ENCODE peak calls at places on chromosomes 11 and 22, in seven cellular contexts. One of them, this sample, is unnamed.

GRCh38 chr11:133078591-133079179 is 453.6 kb downstream of the OPCML start:
- DNase-seq in lower leg skin: no peak
- DNase-seq in prostate gland: peak
- DNase-seq in A549: peak
- DNase-seq in heart left ventricle: no peak
- DNase-seq in right lobe of liver: no peak
- DNase-seq in stomach: peak
- DNase-seq in this sample: peak

GRCh38 chr11:129973809-129974208 is 28.8 kb downstream of the PRDM10 start:
- DNase-seq in right lobe of liver: no peak
- DNase-seq in stomach: peak
- DNase-seq in A549: no peak
- DNase-seq in prostate gland: no peak
- DNase-seq in lower leg skin: no peak
- DNase-seq in heart left ventricle: no peak
- DNase-seq in this sample: no peak

GRCh38 chr11:3786781-3787428 is 10.4 kb downstream of the NUP98 start:
- DNase-seq in heart left ventricle: no peak
- DNase-seq in stomach: no peak
- DNase-seq in right lobe of liver: no peak
- DNase-seq in prostate gland: no peak
- DNase-seq in A549: no peak
- DNase-seq in lower leg skin: no peak
- DNase-seq in this sample: no peak

GRCh38 chr11:119092880-119093665 is 8.4 kb downstream of the HMBS start:
- DNase-seq in right lobe of liver: no peak
- DNase-seq in A549: no peak
- DNase-seq in stomach: peak
- DNase-seq in lower leg skin: no peak
- DNase-seq in heart left ventricle: no peak
- DNase-seq in prostate gland: peak
- DNase-seq in this sample: no peak

GRCh38 chr11:123407124-123407995 is 22.7 kb upstream of the GRAMD1B start:
- DNase-seq in prostate gland: peak
- DNase-seq in stomach: peak
- DNase-seq in heart left ventricle: no peak
- DNase-seq in A549: peak
- DNase-seq in right lobe of liver: no peak
- DNase-seq in lower leg skin: peak
- DNase-seq in this sample: peak

GRCh38 chr11:34468209-34468841 is 29.6 kb downstream of the CAT start:
- DNase-seq in A549: no peak
- DNase-seq in lower leg skin: no peak
- DNase-seq in right lobe of liver: no peak
- DNase-seq in heart left ventricle: no peak
- DNase-seq in stomach: peak
- DNase-seq in prostate gland: peak
- DNase-seq in this sample: peak

GRCh38 chr22:39471421-39472141 is 14.8 kb downstream of the MGAT3 start:
- DNase-seq in stomach: no peak
- DNase-seq in right lobe of liver: no peak
- DNase-seq in prostate gland: no peak
- DNase-seq in heart left ventricle: no peak
- DNase-seq in lower leg skin: no peak
- DNase-seq in A549: no peak
- DNase-seq in this sample: no peak

GRCh38 chr11:108037636-108038035 is 28.9 kb downstream of the CUL5 start:
- DNase-seq in prostate gland: no peak
- DNase-seq in right lobe of liver: no peak
- DNase-seq in heart left ventricle: no peak
- DNase-seq in A549: no peak
- DNase-seq in stomach: no peak
- DNase-seq in lower leg skin: no peak
- DNase-seq in this sample: no peak

GRCh38 chr11:69941546-69942332 is 122.5 kb upstream of the FGF3 start:
- DNase-seq in heart left ventricle: peak
- DNase-seq in prostate gland: no peak
- DNase-seq in stomach: no peak
- DNase-seq in lower leg skin: no peak
- DNase-seq in right lobe of liver: peak
- DNase-seq in A549: no peak
- DNase-seq in this sample: no peak

GRCh38 chr11:8346157-8346755 is 82.6 kb upstream of the LMO1 start:
- DNase-seq in A549: no peak
- DNase-seq in stomach: no peak
- DNase-seq in heart left ventricle: peak
- DNase-seq in lower leg skin: no peak
- DNase-seq in right lobe of liver: no peak
- DNase-seq in prostate gland: no peak
- DNase-seq in this sample: no peak

GRCh38 chr22:38645430-38645829 is 10.8 kb downstream of the FAM227A start:
- DNase-seq in lower leg skin: peak
- DNase-seq in stomach: no peak
- DNase-seq in heart left ventricle: no peak
- DNase-seq in prostate gland: peak
- DNase-seq in right lobe of liver: no peak
- DNase-seq in A549: no peak
- DNase-seq in this sample: no peak

GRCh38 chr11:48228761-48229160 is 12.2 kb downstream of the OR4B1 start:
- DNase-seq in lower leg skin: no peak
- DNase-seq in heart left ventricle: peak
- DNase-seq in prostate gland: no peak
- DNase-seq in A549: no peak
- DNase-seq in stomach: no peak
- DNase-seq in right lobe of liver: no peak
- DNase-seq in this sample: no peak

GRCh38 chr22:22871536-22872278 is 15.9 kb upstream of the IGLL5 start:
- DNase-seq in heart left ventricle: no peak
- DNase-seq in lower leg skin: no peak
- DNase-seq in stomach: no peak
- DNase-seq in prostate gland: no peak
- DNase-seq in A549: no peak
- DNase-seq in right lobe of liver: no peak
- DNase-seq in this sample: no peak

GRCh38 chr11:1351278-1351937 is 38.3 kb upstream of the BRSK2 start:
- DNase-seq in right lobe of liver: no peak
- DNase-seq in heart left ventricle: no peak
- DNase-seq in A549: no peak
- DNase-seq in prostate gland: no peak
- DNase-seq in lower leg skin: no peak
- DNase-seq in stomach: no peak
- DNase-seq in this sample: no peak
- TF ChIP-seq POLR2A in right lobe of liver: no peak
- TF ChIP-seq POLR2A in heart left ventricle: no peak
- TF ChIP-seq POLR2A in A549: peak
- TF ChIP-seq POLR2A in prostate gland: no peak
- TF ChIP-seq POLR2A in lower leg skin: no peak
- TF ChIP-seq POLR2A in stomach: no peak
- TF ChIP-seq POLR2A in this sample: no peak

GRCh38 chr11:62727833-62728721 is at the start of gene TTC9C:
- DNase-seq in stomach: peak
- DNase-seq in lower leg skin: peak
- DNase-seq in A549: peak
- DNase-seq in heart left ventricle: peak
- DNase-seq in right lobe of liver: peak
- DNase-seq in prostate gland: peak
- DNase-seq in this sample: peak
- TF ChIP-seq POLR2A in stomach: peak
- TF ChIP-seq POLR2A in lower leg skin: no peak
- TF ChIP-seq POLR2A in A549: peak
- TF ChIP-seq POLR2A in heart left ventricle: no peak
- TF ChIP-seq POLR2A in right lobe of liver: peak
- TF ChIP-seq POLR2A in prostate gland: peak
- TF ChIP-seq POLR2A in this sample: no peak

DNA sequence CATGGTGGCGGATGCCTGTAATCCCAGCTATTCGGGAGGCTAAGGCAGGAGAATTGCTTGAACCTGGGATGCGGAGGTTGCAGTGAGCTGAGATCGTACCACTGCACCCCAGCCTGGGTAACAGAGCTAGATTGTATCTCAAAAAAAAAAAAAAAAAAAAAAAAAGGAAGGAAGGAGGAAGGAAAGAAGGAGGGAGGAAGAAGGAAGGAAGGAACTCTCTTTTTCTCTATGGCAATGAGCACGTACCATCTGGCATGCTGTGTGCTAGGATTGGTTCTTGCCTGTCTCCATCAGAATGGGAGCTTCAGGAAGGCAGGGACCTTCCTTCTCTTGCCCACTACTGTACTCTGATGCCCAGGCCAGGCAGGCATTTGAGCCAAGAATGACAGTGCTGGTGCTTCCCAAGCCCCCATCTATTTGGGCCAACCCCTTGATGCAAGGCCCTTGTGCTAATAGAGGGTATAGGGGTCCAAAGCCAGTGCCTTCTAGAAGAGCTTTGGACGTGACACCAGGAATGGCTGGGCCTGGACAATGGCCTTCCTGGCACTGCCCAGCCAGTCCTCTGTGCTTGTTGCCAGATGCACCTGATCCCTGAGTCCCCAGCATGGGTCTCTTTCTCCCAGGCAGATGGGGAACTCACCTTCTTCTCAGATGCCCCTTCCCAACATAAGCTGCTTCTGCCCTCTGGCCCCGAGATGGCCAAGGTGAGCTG is 10.6 kb upstream of the DGCR8 start:
- DNase-seq in right lobe of liver: no peak
- DNase-seq in stomach: no peak
- DNase-seq in prostate gland: no peak
- DNase-seq in A549: no peak
- DNase-seq in lower leg skin: no peak
- DNase-seq in heart left ventricle: no peak
- DNase-seq in this sample: no peak
- TF ChIP-seq POLR2A in right lobe of liver: no peak
- TF ChIP-seq POLR2A in stomach: no peak
- TF ChIP-seq POLR2A in prostate gland: no peak
- TF ChIP-seq POLR2A in A549: no peak
- TF ChIP-seq POLR2A in lower leg skin: no peak
- TF ChIP-seq POLR2A in heart left ventricle: no peak
- TF ChIP-seq POLR2A in this sample: no peak

GRCh38 chr22:46053563-46054090 is 76.7 kb upstream of the WNT7B start:
- DNase-seq in stomach: peak
- DNase-seq in right lobe of liver: peak
- DNase-seq in prostate gland: peak
- DNase-seq in A549: peak
- DNase-seq in heart left ventricle: peak
- DNase-seq in lower leg skin: peak
- DNase-seq in this sample: peak

GRCh38 chr22:46054878-46055158 is 77.9 kb upstream of the WNT7B start:
- DNase-seq in stomach: no peak
- DNase-seq in A549: no peak
- DNase-seq in prostate gland: no peak
- DNase-seq in right lobe of liver: peak
- DNase-seq in lower leg skin: no peak
- DNase-seq in heart left ventricle: no peak
- DNase-seq in this sample: no peak

GRCh38 chr22:46052801-46053562 is 76.0 kb upstream of the WNT7B start:
- DNase-seq in right lobe of liver: peak
- DNase-seq in stomach: peak
- DNase-seq in lower leg skin: peak
- DNase-seq in A549: no peak
- DNase-seq in heart left ventricle: peak
- DNase-seq in prostate gland: no peak
- DNase-seq in this sample: peak

GRCh38 chr22:46055176-46055850 is 78.4 kb upstream of the WNT7B start:
- DNase-seq in lower leg skin: no peak
- DNase-seq in right lobe of liver: peak
- DNase-seq in A549: no peak
- DNase-seq in prostate gland: no peak
- DNase-seq in stomach: peak
- DNase-seq in heart left ventricle: no peak
- DNase-seq in this sample: peak

GRCh38 chr22:46054091-46054877 is 77.3 kb upstream of the WNT7B start:
- DNase-seq in right lobe of liver: peak
- DNase-seq in prostate gland: no peak
- DNase-seq in stomach: peak
- DNase-seq in lower leg skin: peak
- DNase-seq in A549: no peak
- DNase-seq in heart left ventricle: peak
- DNase-seq in this sample: peak
- TF ChIP-seq POLR2A in right lobe of liver: peak
- TF ChIP-seq POLR2A in prostate gland: peak
- TF ChIP-seq POLR2A in stomach: no peak
- TF ChIP-seq POLR2A in lower leg skin: no peak
- TF ChIP-seq POLR2A in A549: no peak
- TF ChIP-seq POLR2A in heart left ventricle: no peak
- TF ChIP-seq POLR2A in this sample: peak

DNA sequence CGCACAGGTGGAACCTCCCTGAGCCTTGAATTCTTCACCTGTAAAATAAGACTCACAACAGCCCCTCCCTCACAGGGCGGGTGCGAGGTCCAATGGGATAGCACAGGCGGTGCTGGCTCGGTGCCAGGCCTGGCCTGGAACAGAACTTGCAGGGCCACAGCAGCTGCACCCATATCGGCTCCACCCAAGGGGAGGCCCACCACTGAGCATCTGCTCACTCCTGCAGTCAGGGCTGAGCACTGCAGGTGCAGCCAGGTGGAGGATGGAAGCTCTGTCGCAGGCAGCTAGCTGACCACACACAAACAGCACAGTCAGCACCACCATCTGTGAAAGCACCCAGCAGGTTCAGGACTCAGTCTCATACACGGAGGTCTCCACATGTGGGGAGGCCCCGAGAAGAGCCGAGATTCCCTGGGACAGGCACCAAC is 19.6 kb downstream of the VPS37C start:
- DNase-seq in A549: no peak
- DNase-seq in lower leg skin: no peak
- DNase-seq in prostate gland: peak
- DNase-seq in heart left ventricle: no peak
- DNase-seq in stomach: peak
- DNase-seq in right lobe of liver: no peak
- DNase-seq in this sample: no peak
- TF ChIP-seq POLR2A in A549: no peak
- TF ChIP-seq POLR2A in lower leg skin: no peak
- TF ChIP-seq POLR2A in prostate gland: no peak
- TF ChIP-seq POLR2A in heart left ventricle: no peak
- TF ChIP-seq POLR2A in stomach: no peak
- TF ChIP-seq POLR2A in right lobe of liver: no peak
- TF ChIP-seq POLR2A in this sample: no peak

GRCh38 chr11:75719639-75720239 is 2.1 kb downstream of the MOGAT2 start:
- DNase-seq in heart left ventricle: no peak
- DNase-seq in right lobe of liver: peak
- DNase-seq in prostate gland: no peak
- DNase-seq in stomach: peak
- DNase-seq in A549: no peak
- DNase-seq in lower leg skin: no peak
- DNase-seq in this sample: no peak
- TF ChIP-seq POLR2A in heart left ventricle: no peak
- TF ChIP-seq POLR2A in right lobe of liver: peak
- TF ChIP-seq POLR2A in prostate gland: no peak
- TF ChIP-seq POLR2A in stomach: no peak
- TF ChIP-seq POLR2A in A549: no peak
- TF ChIP-seq POLR2A in lower leg skin: no peak
- TF ChIP-seq POLR2A in this sample: no peak

DNA sequence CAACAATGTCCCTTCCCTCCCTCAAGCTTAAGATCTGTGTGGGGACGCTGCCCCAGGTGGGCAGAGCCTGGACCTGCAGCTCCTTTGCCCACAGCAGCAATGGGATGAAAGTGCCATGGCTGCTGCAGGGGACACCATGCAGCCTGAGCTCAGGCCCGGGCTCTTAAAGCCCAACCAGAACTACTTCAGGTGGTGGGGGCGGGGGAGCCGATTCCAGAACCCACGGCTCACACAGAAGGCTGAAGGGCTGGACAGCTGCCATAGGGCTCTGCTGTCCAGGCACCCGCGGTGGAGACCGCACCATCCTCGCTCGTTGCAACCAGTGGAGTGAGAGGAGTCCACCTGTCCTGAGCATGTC is 12.5 kb downstream of the CHID1 start:
- DNase-seq in heart left ventricle: no peak
- DNase-seq in prostate gland: no peak
- DNase-seq in lower leg skin: no peak
- DNase-seq in stomach: no peak
- DNase-seq in right lobe of liver: no peak
- DNase-seq in A549: peak
- DNase-seq in this sample: peak
- TF ChIP-seq POLR2A in heart left ventricle: no peak
- TF ChIP-seq POLR2A in prostate gland: no peak
- TF ChIP-seq POLR2A in lower leg skin: no peak
- TF ChIP-seq POLR2A in stomach: no peak
- TF ChIP-seq POLR2A in right lobe of liver: no peak
- TF ChIP-seq POLR2A in A549: no peak
- TF ChIP-seq POLR2A in this sample: no peak